ENCODE peak calls at places on chromosomes 13 and 19, in seven cellular contexts. Z is aorta, X is tibial nerve, P is IMR-90, I is fibroblast of lung, W is left ventricle myocardium inferior, U is neural progenitor cell. C is an unnamed sample. For H3K9me3, the result is how much of the 10 kb centered on the place peaks cover.

GRCh38 chr19:8423821-8424223 is 10.7 kb downstream of the MARCHF2 start:
- DNase-seq in P (peak), U (no peak), I (peak), X (peak), Z (peak), W (peak), C (peak)

GRCh38 chr19:48629599-48630288 is 7.4 kb downstream of the DBP start:
- DNase-seq in U (peak), P (no peak), W (peak), X (no peak), Z (peak), I (peak), C (peak)

GRCh38 chr13:62293081-62293480 is 877.4 kb upstream of the PCDH20 start:
- DNase-seq in U (no peak), X (no peak), I (peak), W (no peak), Z (no peak), P (peak), C (no peak)

GRCh38 chr13:85654227-85654626 is 145.0 kb downstream of the SLITRK6 start:
- DNase-seq in X (no peak), W (no peak), Z (no peak), U (no peak), I (no peak), P (no peak), C (no peak)

GRCh38 chr19:40695881-40696280 is 5.4 kb upstream of the NUMBL start:
- DNase-seq in Z (no peak), W (no peak), X (no peak), I (no peak), U (no peak), P (no peak), C (no peak)

GRCh38 chr13:30673669-30674521 is 56.2 kb downstream of the USPL1 start:
- DNase-seq in U (peak), W (peak), P (peak), Z (peak), X (peak), I (peak), C (peak)

GRCh38 chr13:75836441-75836840 is 200.3 kb downstream of the LMO7 start:
- DNase-seq in P (no peak), I (no peak), Z (no peak), X (no peak), U (no peak), W (no peak), C (peak)

GRCh38 chr13:45393941-45394570 is 24.1 kb downstream of the SLC25A30 start:
- DNase-seq in P (peak), W (no peak), X (no peak), I (peak), U (peak), Z (no peak), C (no peak)

GRCh38 chr13:75197803-75198202 is 284.2 kb downstream of the TBC1D4 start:
- DNase-seq in I (no peak), U (no peak), Z (no peak), P (no peak), X (no peak), W (no peak), C (no peak)

GRCh38 chr19:20422616-20423205 is 142.9 kb downstream of the ZNF737 start:
- DNase-seq in I (no peak), U (peak), Z (no peak), W (peak), P (no peak), X (no peak), C (no peak)

DNA sequence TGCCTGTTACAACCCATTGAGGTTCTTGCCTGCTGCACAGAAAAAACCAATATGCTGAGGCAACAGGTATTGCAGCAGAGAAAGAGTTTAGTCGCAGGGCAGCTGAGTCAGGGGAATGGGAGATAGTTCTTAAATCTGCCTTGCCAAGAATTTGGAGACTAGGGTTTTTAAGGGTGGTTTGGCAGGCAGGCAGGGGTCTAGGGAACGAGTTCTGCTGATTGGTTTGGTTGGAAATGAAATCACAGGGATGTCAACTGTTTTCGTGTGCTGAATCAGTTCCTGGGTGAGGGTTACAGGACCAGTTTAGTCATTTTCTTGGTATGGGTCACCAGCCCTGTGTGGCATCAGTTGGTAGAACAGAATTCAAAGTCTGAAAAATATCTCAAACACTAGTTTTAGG is 36.6 kb downstream of the PDS5B start:
- DNase-seq in W (no peak), U (no peak), X (no peak), P (no peak), I (no peak), Z (no peak), C (no peak)
- H3K9me3 ChIP-seq in W (under half), U (under half), X (under half), P (under half), I (under half), Z (under half), C (under half)

DNA sequence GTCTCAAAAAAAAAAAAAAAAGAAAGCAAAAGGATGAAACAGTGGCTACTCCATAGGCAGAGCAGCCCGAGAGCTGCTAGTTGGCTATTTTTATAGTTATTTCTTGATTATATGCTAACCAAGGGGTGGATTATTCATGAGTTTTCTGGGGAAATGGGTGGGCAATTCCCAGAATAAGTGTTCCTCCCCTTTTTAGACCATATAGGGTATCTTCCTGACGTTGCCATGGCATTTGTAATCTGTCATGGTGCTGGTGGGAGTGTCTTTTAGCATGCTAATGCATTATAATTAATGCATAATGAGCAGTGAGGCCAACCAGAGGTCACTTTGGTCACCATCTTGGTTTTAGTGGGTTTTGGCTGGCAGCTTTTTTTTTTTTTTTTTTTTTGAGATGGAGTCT is 25.4 kb upstream of the OR10H1 start:
- DNase-seq in Z (no peak), P (no peak), X (no peak), U (no peak), W (no peak), I (no peak), C (no peak)
- H3K9me3 ChIP-seq in Z (under half), P (under half), X (under half), U (under half), W (under half), I (under half), C (under half)

GRCh38 chr19:15563931-15564330 is 51.1 kb upstream of the CYP4F8 start:
- DNase-seq in Z (peak), I (no peak), U (no peak), P (no peak), W (no peak), X (no peak), C (peak)
- H3K9me3 ChIP-seq in Z (under half), I (under half), U (under half), P (under half), W (under half), X (under half), C (under half)

GRCh38 chr19:2852598-2852997 is 11.3 kb downstream of the ZNF555 start:
- DNase-seq in X (no peak), I (no peak), U (no peak), P (no peak), Z (no peak), W (no peak), C (no peak)

GRCh38 chr19:2856457-2857055 is 10.6 kb upstream of the ZNF556 start:
- DNase-seq in W (no peak), I (no peak), X (no peak), P (no peak), U (no peak), Z (no peak), C (no peak)

GRCh38 chr19:2850256-2850925 is 9.1 kb downstream of the ZNF555 start:
- DNase-seq in Z (no peak), U (no peak), X (no peak), I (no peak), W (no peak), P (no peak), C (no peak)

GRCh38 chr19:2854849-2855248 is 12.3 kb upstream of the ZNF556 start:
- DNase-seq in Z (no peak), U (no peak), P (no peak), W (no peak), I (no peak), X (no peak), C (no peak)

DNA sequence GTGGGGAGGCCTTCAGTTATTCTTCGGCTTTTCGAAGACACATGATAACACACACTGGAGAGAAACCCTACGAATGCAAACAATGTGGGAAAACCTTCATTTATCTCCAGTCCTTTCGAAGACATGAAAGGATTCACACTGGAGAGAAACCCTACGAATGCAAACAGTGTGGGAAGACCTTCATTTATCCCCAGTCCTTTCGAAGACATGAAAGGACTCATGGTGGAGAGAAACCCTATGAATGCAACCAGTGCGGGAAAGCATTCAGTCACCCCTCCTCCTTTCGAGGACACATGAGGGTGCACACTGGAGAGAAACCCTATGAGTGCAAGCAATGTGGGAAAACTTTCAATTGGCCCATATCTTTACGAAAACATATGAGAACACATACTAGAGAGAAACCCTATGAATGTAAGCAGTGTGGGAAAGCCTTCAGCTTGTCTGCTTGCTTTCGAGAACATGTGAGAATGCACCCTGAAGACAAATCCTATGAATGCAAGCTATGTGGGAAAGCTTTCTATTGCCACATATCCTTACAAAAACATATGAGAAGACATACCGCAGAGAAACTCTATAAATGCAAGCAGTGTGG is 11.8 kb downstream of the ZNF555 start:
- DNase-seq in Z (no peak), X (no peak), I (no peak), U (no peak), W (no peak), P (no peak), C (no peak)
- H3K9me3 ChIP-seq in Z (under half), X (half or more), I (under half), U (half or more), W (half or more), P (half or more), C (under half)

DNA sequence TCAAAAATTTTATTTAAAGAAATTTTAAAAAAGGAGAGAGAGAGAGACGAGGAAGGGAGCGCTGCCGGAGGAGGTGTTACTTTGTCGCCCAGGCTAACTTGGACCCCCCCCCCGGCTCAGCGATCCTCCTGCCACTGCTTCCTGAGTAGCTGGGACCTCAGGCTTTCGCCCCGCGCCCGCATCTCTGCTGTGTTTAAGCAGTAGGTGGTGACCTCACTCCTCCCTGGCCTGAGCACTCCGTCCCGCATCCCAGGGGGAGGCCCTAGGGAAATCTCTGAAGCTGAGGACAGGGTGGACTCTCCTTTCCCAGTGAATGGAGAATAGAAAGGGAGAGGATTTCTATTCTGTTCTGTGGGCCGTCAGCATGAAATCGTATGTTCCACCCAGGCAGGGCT is 481 bp upstream of the ZNF845 start:
- DNase-seq in Z (peak), U (peak), I (peak), X (peak), P (no peak), W (peak), C (no peak)
- H3K9me3 ChIP-seq in Z (under half), U (under half), I (under half), X (under half), P (under half), W (under half), C (under half)

GRCh38 chr19:43305642-43306041 is 36.3 kb upstream of the PSG9 start:
- DNase-seq in I (no peak), W (no peak), Z (no peak), U (no peak), P (no peak), X (no peak), C (no peak)
- H3K9me3 ChIP-seq in I (under half), W (under half), Z (under half), U (under half), P (under half), X (under half), C (under half)

DNA sequence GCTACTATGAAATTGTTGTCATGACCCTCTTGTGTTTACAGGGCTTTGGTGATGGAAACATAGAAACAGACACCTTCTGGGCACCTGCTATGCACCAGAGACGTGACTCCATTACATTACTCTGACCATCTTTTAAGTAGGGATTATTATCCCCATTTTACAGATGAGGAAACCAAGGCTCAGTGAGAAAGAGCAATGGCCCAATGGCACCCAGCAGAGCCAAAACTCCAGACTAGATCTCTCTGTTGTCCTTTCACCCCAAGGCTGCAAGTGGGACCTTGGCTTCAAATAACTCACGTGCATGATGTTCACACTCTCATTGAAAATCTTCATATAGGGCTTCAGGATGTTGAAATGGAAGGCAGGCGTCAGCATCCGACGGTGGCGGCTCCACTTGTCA is 5.9 kb downstream of the CYP4F2 start:
- DNase-seq in P (no peak), X (no peak), U (no peak), Z (no peak), W (no peak), I (no peak), C (no peak)
- H3K9me3 ChIP-seq in P (under half), X (under half), U (under half), Z (under half), W (under half), I (under half), C (under half)

GRCh38 chr19:55909801-55910200 is 22.3 kb downstream of the NLRP13 start:
- DNase-seq in X (no peak), I (no peak), U (no peak), W (no peak), P (no peak), Z (no peak), C (no peak)

GRCh38 chr19:55912916-55913315 is 19.2 kb downstream of the NLRP13 start:
- DNase-seq in P (no peak), U (no peak), I (no peak), Z (no peak), X (no peak), W (no peak), C (no peak)

GRCh38 chr19:55913643-55914268 is 18.4 kb downstream of the NLRP13 start:
- DNase-seq in Z (no peak), P (no peak), X (no peak), W (no peak), U (no peak), I (no peak), C (no peak)
- H3K9me3 ChIP-seq in Z (under half), P (under half), X (half or more), W (half or more), U (under half), I (under half), C (under half)

GRCh38 chr13:28257305-28257704 is 119.0 kb downstream of the PAN3 start:
- DNase-seq in U (no peak), I (no peak), W (no peak), X (no peak), Z (no peak), P (no peak), C (no peak)

GRCh38 chr13:28252547-28252946 is 114.2 kb downstream of the PAN3 start:
- DNase-seq in P (no peak), I (no peak), Z (no peak), X (no peak), U (no peak), W (no peak), C (no peak)

DNA sequence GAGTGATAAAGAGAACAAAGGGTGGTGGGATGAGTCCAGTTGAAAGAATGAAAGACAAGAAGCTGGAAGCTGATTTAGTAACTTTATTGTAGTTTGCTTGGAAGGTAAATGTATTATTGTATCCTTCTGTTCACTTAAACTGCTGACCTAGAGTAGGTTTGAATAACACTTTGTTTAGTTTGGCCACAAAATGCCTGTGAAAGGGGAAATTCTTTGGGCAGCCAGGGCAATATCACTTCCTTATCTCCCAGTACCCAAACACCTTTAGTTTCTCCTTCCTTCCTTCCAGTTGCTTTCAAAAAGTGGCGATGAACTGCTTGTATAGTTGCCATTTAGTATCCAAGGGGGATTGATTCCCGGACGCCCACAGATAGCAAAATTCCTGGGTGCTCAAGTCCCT is 120.1 kb downstream of the PAN3 start:
- DNase-seq in P (no peak), Z (no peak), X (no peak), I (no peak), W (no peak), U (no peak), C (no peak)
- H3K9me3 ChIP-seq in P (under half), Z (under half), X (under half), I (under half), W (under half), U (under half), C (under half)

GRCh38 chr13:40875048-40875447 is 85.6 kb downstream of the SLC25A15 start:
- DNase-seq in U (no peak), Z (peak), P (no peak), W (no peak), I (no peak), X (no peak), C (no peak)
- H3K9me3 ChIP-seq in U (under half), Z (under half), P (under half), W (half or more), I (under half), X (half or more), C (under half)

C was measured in right lobe of liver.